ENCODE peak calls at places on chromosomes 5 and 9, in seven cellular contexts. I, P, N, H, M, W and J are unnamed samples. For H3K4me1 and H3K27me3, the result is how much of the 10 kb centered on the place peaks cover.

GRCh38 chr5:14185336-14186131 is 42.4 kb downstream of the TRIO start:
- DNase-seq in I (no peak), P (no peak), N (no peak), H (no peak), M (no peak), W (no peak), J (no peak)

GRCh38 chr5:35876922-35877321 is 20.2 kb downstream of the IL7R start:
- DNase-seq in I (no peak), P (no peak), N (no peak), H (no peak), M (no peak), W (no peak), J (no peak)

GRCh38 chr9:115349542-115349941 is 231.6 kb upstream of the TNC start:
- DNase-seq in I (no peak), P (no peak), N (no peak), H (no peak), M (no peak), W (no peak), J (no peak)

GRCh38 chr5:127227881-127228280 is 62.7 kb upstream of the MEGF10 start:
- DNase-seq in I (no peak), P (no peak), N (no peak), H (no peak), M (no peak), W (no peak), J (no peak)

GRCh38 chr9:87816041-87816440 is 66.6 kb upstream of the SPATA31E1 start:
- DNase-seq in I (no peak), P (no peak), N (no peak), H (peak), M (no peak), W (no peak), J (no peak)

GRCh38 chr5:102959055-102959454 is 160.9 kb downstream of the GIN1 start:
- DNase-seq in I (no peak), P (no peak), N (no peak), H (no peak), M (no peak), W (no peak), J (no peak)

GRCh38 chr5:143177263-143177994 is 226.1 kb downstream of the NR3C1 start:
- DNase-seq in I (no peak), P (no peak), N (no peak), H (no peak), M (no peak), W (peak), J (no peak)

GRCh38 chr5:57690724-57691123 is 208.1 kb upstream of the ACTBL2 start:
- DNase-seq in I (no peak), P (no peak), N (no peak), H (no peak), M (no peak), W (no peak), J (no peak)

GRCh38 chr9:33161589-33162132 is 5.5 kb downstream of the B4GALT1 start:
- DNase-seq in I (no peak), P (no peak), N (no peak), H (no peak), M (no peak), W (peak), J (no peak)

GRCh38 chr5:10581867-10582511 is 18.1 kb downstream of the ANKRD33B start:
- DNase-seq in I (no peak), P (no peak), N (no peak), H (peak), M (no peak), W (no peak), J (no peak)

GRCh38 chr5:9358961-9359686 is 186.8 kb downstream of the SEMA5A start:
- DNase-seq in I (no peak), P (no peak), N (no peak), H (no peak), M (no peak), W (no peak), J (no peak)

GRCh38 chr9:124216474-124217176 is 41.1 kb upstream of the NEK6 start:
- DNase-seq in I (peak), P (no peak), N (peak), H (peak), M (peak), W (peak), J (peak)

GRCh38 chr5:168073311-168073710 is 218.1 kb upstream of the WWC1 start:
- DNase-seq in I (no peak), P (no peak), N (no peak), H (no peak), M (no peak), W (no peak), J (no peak)

GRCh38 chr5:12320331-12320730 is 416.1 kb upstream of the CTNND2 start:
- DNase-seq in I (no peak), P (no peak), N (no peak), H (no peak), M (no peak), W (no peak), J (no peak)

GRCh38 chr5:141039517-141039916 is 11.7 kb upstream of the PCDHB1 start:
- DNase-seq in I (no peak), P (no peak), N (no peak), H (peak), M (no peak), W (no peak), J (no peak)

GRCh38 chr9:33117306-33117705 is 40.8 kb upstream of the SMU1 start:
- DNase-seq in I (no peak), P (no peak), N (no peak), H (no peak), M (no peak), W (no peak), J (no peak)

GRCh38 chr9:86892576-86892975 is 54.7 kb downstream of the GAS1 start:
- DNase-seq in I (no peak), P (no peak), N (no peak), H (no peak), M (no peak), W (no peak), J (no peak)

GRCh38 chr9:90964101-90965020 is 162.7 kb downstream of the SYK start:
- DNase-seq in I (peak), P (peak), N (no peak), H (no peak), M (no peak), W (peak), J (no peak)

GRCh38 chr9:83185517-83186192 is 122.7 kb upstream of the RASEF start:
- DNase-seq in I (no peak), P (no peak), N (no peak), H (no peak), M (no peak), W (no peak), J (no peak)

GRCh38 chr5:142618125-142618524 is 67.8 kb downstream of the FGF1 start:
- DNase-seq in I (no peak), P (no peak), N (no peak), H (no peak), M (peak), W (no peak), J (no peak)

GRCh38 chr5:111134080-111134479 is 41.9 kb downstream of the WDR36 start:
- DNase-seq in I (no peak), P (no peak), N (no peak), H (no peak), M (no peak), W (no peak), J (no peak)

GRCh38 chr9:98983295-98984268 is 39.9 kb downstream of the COL15A1 start:
- DNase-seq in I (no peak), P (no peak), N (no peak), H (no peak), M (no peak), W (no peak), J (no peak)

GRCh38 chr9:69452110-69452780 is 127.2 kb downstream of the ENTREP1 start:
- DNase-seq in I (no peak), P (no peak), N (no peak), H (no peak), M (no peak), W (no peak), J (no peak)

GRCh38 chr5:92505145-92505544 is 1075.9 kb downstream of the NR2F1-AS1 start:
- DNase-seq in I (no peak), P (no peak), N (no peak), H (no peak), M (no peak), W (no peak), J (no peak)

GRCh38 chr5:94928891-94929290 is 310.4 kb downstream of the SLF1 start:
- DNase-seq in I (no peak), P (no peak), N (no peak), H (no peak), M (no peak), W (no peak), J (no peak)

GRCh38 chr9:70746760-70747159 is 332.3 kb upstream of the KLF9 start:
- DNase-seq in I (no peak), P (no peak), N (no peak), H (no peak), M (no peak), W (no peak), J (no peak)

GRCh38 chr9:116565986-116566385 is 121.1 kb upstream of the TRIM32 start:
- DNase-seq in I (no peak), P (no peak), N (no peak), H (no peak), M (no peak), W (no peak), J (no peak)

GRCh38 chr5:154268073-154268472 is 77.5 kb downstream of the GALNT10 start:
- DNase-seq in I (no peak), P (no peak), N (no peak), H (no peak), M (no peak), W (no peak), J (no peak)

GRCh38 chr5:154262376-154262775 is 71.8 kb downstream of the GALNT10 start:
- DNase-seq in I (no peak), P (no peak), N (no peak), H (no peak), M (no peak), W (no peak), J (no peak)

GRCh38 chr5:154265197-154265578 is 74.7 kb downstream of the GALNT10 start:
- DNase-seq in I (no peak), P (no peak), N (no peak), H (no peak), M (no peak), W (no peak), J (no peak)

GRCh38 chr5:154267516-154267915 is 77.0 kb downstream of the GALNT10 start:
- DNase-seq in I (no peak), P (no peak), N (no peak), H (no peak), M (no peak), W (no peak), J (no peak)

GRCh38 chr5:154264549-154265196 is 74.1 kb downstream of the GALNT10 start:
- DNase-seq in I (no peak), P (no peak), N (no peak), H (no peak), M (no peak), W (no peak), J (no peak)
- H3K4me1 ChIP-seq in I (under half), P (under half), N (under half), H (under half), M (under half), W (under half), J (under half)

GRCh38 chr9:136765041-136765440 is 723 bp upstream of the LCN15 start:
- DNase-seq in I (peak), P (peak), N (no peak), H (no peak), M (peak), W (no peak), J (no peak)
- H3K27me3 ChIP-seq in I (under half), P (under half), N (under half), H (under half), M (under half), W (under half), J (under half)

GRCh38 chr5:154836225-154836624 is 14.2 kb downstream of the FAXDC2 start:
- DNase-seq in I (no peak), P (no peak), N (no peak), H (no peak), M (no peak), W (no peak), J (no peak)
- H3K27ac ChIP-seq in I (no peak), P (no peak), N (no peak), H (no peak), M (no peak), W (peak), J (peak)

GRCh38 chr5:154132718-154133307 is 57.7 kb upstream of the GALNT10 start:
- DNase-seq in I (no peak), P (no peak), N (no peak), H (no peak), M (no peak), W (no peak), J (no peak)

GRCh38 chr5:154129868-154130267 is 60.7 kb upstream of the GALNT10 start:
- DNase-seq in I (no peak), P (no peak), N (no peak), H (no peak), M (no peak), W (no peak), J (no peak)

GRCh38 chr5:154133591-154133990 is 56.9 kb upstream of the GALNT10 start:
- DNase-seq in I (no peak), P (peak), N (no peak), H (no peak), M (no peak), W (no peak), J (no peak)

GRCh38 chr5:154131817-154132216 is 58.7 kb upstream of the GALNT10 start:
- DNase-seq in I (no peak), P (no peak), N (no peak), H (no peak), M (no peak), W (no peak), J (no peak)

DNA sequence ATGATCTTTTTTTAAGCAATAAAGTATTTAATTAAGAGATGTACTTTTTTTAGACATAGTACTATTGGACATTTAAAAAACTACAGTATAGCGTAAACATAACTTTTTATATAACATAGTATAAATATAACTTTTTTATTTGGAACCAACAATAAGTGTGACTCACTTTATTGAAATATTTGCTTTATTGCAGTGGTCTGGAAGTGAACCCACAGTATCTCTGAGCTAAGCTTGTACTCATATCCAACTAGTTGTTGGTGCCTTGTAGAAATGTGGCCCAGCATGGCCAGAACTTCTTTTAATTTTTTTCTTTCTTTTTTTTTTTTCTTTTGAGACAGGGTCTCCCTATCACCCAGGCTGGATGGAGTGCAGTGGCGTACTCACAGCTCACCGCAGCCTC is 61.5 kb upstream of the GALNT10 start:
- DNase-seq in I (no peak), P (no peak), N (no peak), H (no peak), M (no peak), W (no peak), J (no peak)
- H3K4me1 ChIP-seq in I (under half), P (under half), N (under half), H (under half), M (under half), W (under half), J (under half)

GRCh38 chr5:93603191-93603590 is 20.2 kb downstream of the NR2F1 start:
- DNase-seq in I (no peak), P (no peak), N (no peak), H (no peak), M (no peak), W (no peak), J (no peak)

GRCh38 chr5:93601433-93602175 is 18.6 kb downstream of the NR2F1 start:
- DNase-seq in I (no peak), P (no peak), N (no peak), H (no peak), M (no peak), W (no peak), J (no peak)

GRCh38 chr5:93604119-93604963 is 21.3 kb downstream of the NR2F1 start:
- DNase-seq in I (peak), P (peak), N (no peak), H (peak), M (no peak), W (no peak), J (no peak)

GRCh38 chr5:93602261-93603149 is 19.5 kb downstream of the NR2F1 start:
- DNase-seq in I (no peak), P (no peak), N (no peak), H (no peak), M (no peak), W (no peak), J (no peak)

GRCh38 chr5:93603711-93604118 is 20.7 kb downstream of the NR2F1 start:
- DNase-seq in I (no peak), P (no peak), N (no peak), H (no peak), M (no peak), W (no peak), J (no peak)
- H3K27me3 ChIP-seq in I (half or more), P (under half), N (half or more), H (under half), M (half or more), W (under half), J (half or more)

GRCh38 chr9:94840738-94841137 is 114.2 kb downstream of the AOPEP start:
- DNase-seq in I (no peak), P (no peak), N (no peak), H (no peak), M (no peak), W (no peak), J (no peak)
- H3K27ac ChIP-seq in I (no peak), P (no peak), N (no peak), H (no peak), M (no peak), W (no peak), J (no peak)

GRCh38 chr9:106920701-106921283 is 57.8 kb downstream of the ZNF462 start:
- DNase-seq in I (no peak), P (no peak), N (no peak), H (peak), M (peak), W (peak), J (no peak)

GRCh38 chr9:106918825-106919509 is 56.0 kb downstream of the ZNF462 start:
- DNase-seq in I (no peak), P (no peak), N (no peak), H (no peak), M (no peak), W (no peak), J (no peak)

GRCh38 chr9:106921341-106921899 is 58.5 kb downstream of the ZNF462 start:
- DNase-seq in I (no peak), P (peak), N (no peak), H (peak), M (peak), W (no peak), J (no peak)

GRCh38 chr9:106921989-106922388 is 59.0 kb downstream of the ZNF462 start:
- DNase-seq in I (no peak), P (no peak), N (no peak), H (no peak), M (no peak), W (no peak), J (no peak)

DNA sequence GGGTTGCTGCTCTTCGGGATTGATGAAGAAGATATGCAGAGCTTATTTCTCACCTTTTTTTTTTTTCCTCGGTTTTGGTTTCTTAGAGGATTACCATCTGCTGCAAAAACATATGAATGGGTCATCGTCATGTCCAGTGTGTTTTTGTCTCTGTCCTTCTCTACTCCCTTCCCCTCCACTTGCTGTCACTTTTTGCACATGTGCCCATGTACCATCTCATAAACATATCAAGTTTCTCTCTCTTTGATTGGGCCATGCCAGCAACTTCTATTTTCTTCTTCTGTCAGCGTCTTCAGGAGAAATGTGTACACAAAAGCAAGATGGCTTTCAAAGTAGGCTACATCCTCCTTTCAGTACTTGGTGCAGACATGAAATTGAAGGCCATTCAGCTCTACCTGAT is 57.1 kb downstream of the ZNF462 start:
- DNase-seq in I (no peak), P (no peak), N (no peak), H (no peak), M (no peak), W (no peak), J (no peak)
- H3K4me1 ChIP-seq in I (under half), P (under half), N (under half), H (under half), M (under half), W (under half), J (half or more)

DNA sequence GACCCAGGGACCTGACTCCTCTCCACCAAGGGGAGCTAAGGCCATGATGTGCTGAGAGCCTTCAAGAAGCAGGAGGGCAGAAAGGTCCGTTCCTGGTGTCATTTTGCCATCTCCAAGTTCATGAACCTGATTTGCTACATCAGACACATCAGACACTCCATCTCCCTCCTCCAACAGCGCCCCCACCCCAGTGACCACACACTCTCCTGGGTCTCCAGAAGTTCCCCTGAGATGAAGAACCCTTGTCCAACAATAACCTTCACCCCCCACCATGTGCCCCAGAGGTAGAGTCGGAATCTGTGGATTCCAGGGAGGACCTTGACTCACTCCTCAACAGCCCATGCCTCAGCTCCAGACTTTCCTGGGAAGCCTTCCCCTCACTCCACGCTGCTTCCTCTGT is 242.8 kb downstream of the CDK5RAP2 start:
- DNase-seq in I (no peak), P (no peak), N (no peak), H (no peak), M (no peak), W (no peak), J (no peak)
- H3K27me3 ChIP-seq in I (under half), P (under half), N (under half), H (under half), M (under half), W (under half), J (under half)

DNA sequence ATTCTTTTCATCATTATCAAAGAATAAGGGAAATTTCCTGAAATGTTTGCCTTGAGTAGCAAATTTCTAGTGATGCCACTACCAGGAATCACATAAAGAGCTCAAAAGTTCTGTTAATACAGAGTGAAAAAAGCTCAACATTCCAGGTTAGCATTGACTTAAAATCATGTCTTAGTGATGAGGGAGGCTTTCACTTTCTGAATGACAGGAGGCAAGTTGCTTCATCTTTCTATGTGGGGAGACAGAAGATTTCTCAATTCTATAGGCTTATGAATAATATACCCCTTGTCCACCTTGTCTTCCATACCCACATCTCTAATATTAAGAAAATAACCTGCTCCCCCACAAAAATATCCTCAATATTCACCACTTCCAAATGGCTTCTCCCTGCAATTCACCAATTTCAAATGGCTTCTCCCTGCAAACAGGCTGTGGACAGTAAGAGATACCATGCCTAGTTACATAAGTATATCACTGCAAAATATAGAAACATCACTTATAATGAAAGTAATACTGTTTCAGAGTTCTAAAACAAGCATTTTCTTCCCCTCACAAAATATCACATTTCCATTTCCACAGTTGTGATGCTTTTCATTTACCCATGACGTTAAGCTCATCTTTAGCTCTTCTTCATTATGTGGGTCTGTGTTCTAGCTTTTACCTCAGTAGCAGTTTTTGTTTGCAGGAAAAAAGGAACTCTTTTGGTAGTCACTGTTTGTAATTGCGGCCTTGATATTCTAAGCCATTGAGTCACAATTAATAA is 2.2 kb upstream of the JAK2 start:
- DNase-seq in I (no peak), P (no peak), N (no peak), H (no peak), M (no peak), W (no peak), J (no peak)
- H3K27ac ChIP-seq in I (no peak), P (no peak), N (no peak), H (no peak), M (no peak), W (no peak), J (no peak)